ENCODE peak calls at places on chromosomes 5 and 9, in ten cellular contexts. I is HL-60, S is tibial nerve, K is fibroblast of lung, P is gastrocnemius medialis, L is adrenal gland, X is ascending aorta, F is GM23248, C is cardiac muscle cell, W is neuronal stem cell. R is an unnamed sample. For H3K27me3, the result is how much of the 10 kb centered on the place peaks cover.

GRCh38 chr5:171806976-171807823 is 21.6 kb downstream of the SMIM23 start:
- DNase-seq in I (no peak), S (no peak), K (peak), P (no peak), L (no peak), X (no peak), F (peak), C (no peak), W (no peak), R (no peak)

GRCh38 chr5:23274156-23274555 is 233.3 kb upstream of the PRDM9 start:
- DNase-seq in I (no peak), S (no peak), K (no peak), P (no peak), L (no peak), X (no peak), F (no peak), C (no peak), W (no peak), R (no peak)

GRCh38 chr5:160054831-160055230 is 45.9 kb downstream of the TTC1 start:
- DNase-seq in I (no peak), S (no peak), K (no peak), P (no peak), L (no peak), X (no peak), F (peak), C (no peak), W (no peak), R (no peak)

GRCh38 chr5:78495800-78496199 is 135.4 kb downstream of the SCAMP1 start:
- DNase-seq in I (no peak), S (no peak), K (no peak), P (no peak), L (no peak), X (no peak), F (no peak), C (no peak), W (no peak), R (no peak)

GRCh38 chr9:131418143-131419028 is 24.5 kb downstream of the PRRC2B start:
- DNase-seq in I (no peak), S (no peak), K (no peak), P (peak), L (peak), X (no peak), F (peak), C (no peak), W (no peak), R (peak)

GRCh38 chr5:111744455-111744854 is 12.5 kb downstream of the NREP start:
- DNase-seq in I (no peak), S (no peak), K (no peak), P (no peak), L (no peak), X (no peak), F (peak), C (no peak), W (no peak), R (no peak)

GRCh38 chr5:122444411-122444810 is 132.4 kb downstream of the SNCAIP start:
- DNase-seq in I (no peak), S (no peak), K (no peak), P (no peak), L (no peak), X (no peak), F (no peak), C (no peak), W (no peak), R (no peak)

GRCh38 chr5:107218457-107219193 is 452.1 kb downstream of the EFNA5 start:
- DNase-seq in I (peak), S (no peak), K (no peak), P (no peak), L (no peak), X (no peak), F (peak), C (no peak), W (no peak), R (no peak)

GRCh38 chr9:95197692-95198271 is 119.7 kb downstream of the FANCC start:
- DNase-seq in I (no peak), S (no peak), K (peak), P (no peak), L (no peak), X (peak), F (peak), C (no peak), W (no peak), R (no peak)

GRCh38 chr5:55829956-55830355 is 21.2 kb upstream of the IL31RA start:
- DNase-seq in I (no peak), S (no peak), K (no peak), P (no peak), L (no peak), X (no peak), F (no peak), C (no peak), W (no peak), R (no peak)

GRCh38 chr5:1494780-1495524 is 28.8 kb downstream of the LPCAT1 start:
- DNase-seq in I (peak), S (no peak), K (no peak), P (no peak), L (no peak), X (no peak), F (no peak), C (no peak), W (no peak), R (no peak)

GRCh38 chr5:160467555-160468418 is 46.1 kb downstream of the PTTG1 start:
- DNase-seq in I (peak), S (peak), K (peak), P (peak), L (peak), X (peak), F (peak), C (no peak), W (no peak), R (peak)

GRCh38 chr9:133832836-133833235 is 94.7 kb upstream of the SARDH start:
- DNase-seq in I (no peak), S (no peak), K (no peak), P (no peak), L (no peak), X (no peak), F (no peak), C (no peak), W (no peak), R (no peak)

GRCh38 chr5:143428738-143429420 is 25.4 kb upstream of the NR3C1 start:
- DNase-seq in I (no peak), S (no peak), K (no peak), P (no peak), L (no peak), X (no peak), F (no peak), C (no peak), W (no peak), R (no peak)

GRCh38 chr5:122498163-122498562 is 186.1 kb downstream of the SNCAIP start:
- DNase-seq in I (no peak), S (no peak), K (peak), P (no peak), L (no peak), X (no peak), F (peak), C (peak), W (peak), R (no peak)

GRCh38 chr9:36064448-36065037 is 27.8 kb downstream of the RECK start:
- DNase-seq in I (no peak), S (no peak), K (peak), P (no peak), L (no peak), X (no peak), F (peak), C (peak), W (no peak), R (no peak)

GRCh38 chr5:111948517-111948916 is 191.5 kb upstream of the NREP start:
- DNase-seq in I (no peak), S (no peak), K (peak), P (no peak), L (no peak), X (no peak), F (peak), C (no peak), W (no peak), R (no peak)

DNA sequence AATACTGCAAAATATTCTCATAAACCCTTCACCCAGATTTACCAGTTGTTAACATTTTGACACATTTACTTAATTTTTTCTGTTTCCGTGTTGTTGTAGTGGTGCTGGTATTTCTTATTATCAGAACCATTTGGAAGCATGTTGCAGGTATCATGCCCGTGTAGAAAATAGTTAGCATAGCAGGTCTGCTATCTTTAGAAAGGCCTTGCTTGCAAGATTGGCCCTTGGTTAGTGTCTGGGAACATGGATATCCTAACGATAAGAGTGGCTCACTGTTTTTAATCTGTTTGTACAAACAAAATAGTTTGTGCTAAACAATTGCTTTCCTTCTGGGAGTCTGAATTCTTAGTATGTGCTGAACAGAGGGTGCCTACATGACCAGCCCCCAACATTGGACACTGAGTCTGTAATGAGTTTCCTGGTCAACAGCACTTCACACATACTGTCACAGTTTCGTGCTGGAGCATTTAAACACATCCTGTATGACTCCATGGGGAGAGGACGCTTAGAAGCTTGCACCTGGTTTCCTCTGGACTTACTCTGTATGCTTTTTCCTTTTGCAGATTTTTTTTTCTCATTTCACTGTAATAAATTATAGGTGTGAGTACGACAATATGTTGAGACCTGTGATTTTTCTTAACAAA is 66.9 kb downstream of the MAN2A1 start:
- DNase-seq in I (no peak), S (no peak), K (no peak), P (no peak), L (no peak), X (no peak), F (no peak), C (no peak), W (no peak), R (no peak)
- H3K27me3 ChIP-seq in I (under half), S (under half), K (under half), P (under half), L (under half), X (under half), F (under half), C (under half), W (under half), R (under half)

GRCh38 chr5:6455571-6456200 is 7.0 kb downstream of the UBE2QL1 start:
- DNase-seq in I (no peak), S (no peak), K (no peak), P (peak), L (no peak), X (no peak), F (no peak), C (no peak), W (no peak), R (no peak)

GRCh38 chr5:6454628-6455053 is 6.0 kb downstream of the UBE2QL1 start:
- DNase-seq in I (no peak), S (no peak), K (no peak), P (peak), L (no peak), X (peak), F (no peak), C (peak), W (no peak), R (peak)

GRCh38 chr5:6458833-6459232 is 10.2 kb downstream of the UBE2QL1 start:
- DNase-seq in I (no peak), S (no peak), K (no peak), P (no peak), L (no peak), X (no peak), F (no peak), C (no peak), W (no peak), R (no peak)

GRCh38 chr5:6457592-6457991 is 8.9 kb downstream of the UBE2QL1 start:
- DNase-seq in I (no peak), S (no peak), K (no peak), P (no peak), L (no peak), X (no peak), F (no peak), C (no peak), W (no peak), R (no peak)

GRCh38 chr5:6456766-6457370 is 8.2 kb downstream of the UBE2QL1 start:
- DNase-seq in I (no peak), S (no peak), K (no peak), P (no peak), L (no peak), X (no peak), F (no peak), C (no peak), W (no peak), R (no peak)
- H3K27me3 ChIP-seq in I (under half), S (under half), K (under half), P (under half), L (under half), X (under half), F (under half), C (under half), W (under half), R (under half)

GRCh38 chr5:11311731-11312130 is 550.7 kb upstream of the DAP start:
- DNase-seq in I (no peak), S (no peak), K (no peak), P (no peak), L (no peak), X (no peak), F (no peak), C (no peak), W (no peak), R (no peak)
- H3K27me3 ChIP-seq in I (under half), S (under half), K (under half), P (under half), L (under half), X (under half), F (under half), C (under half), W (under half), R (under half)

GRCh38 chr9:75683591-75683990 is 206.9 kb upstream of the PCSK5 start:
- DNase-seq in I (no peak), S (no peak), K (no peak), P (no peak), L (no peak), X (no peak), F (no peak), C (no peak), W (no peak), R (no peak)
- H3K27me3 ChIP-seq in I (under half), S (under half), K (under half), P (under half), L (under half), X (under half), F (under half), C (under half), W (under half), R (under half)

GRCh38 chr9:69442486-69442885 is 117.5 kb downstream of the ENTREP1 start:
- DNase-seq in I (no peak), S (no peak), K (no peak), P (no peak), L (no peak), X (no peak), F (no peak), C (peak), W (no peak), R (no peak)

GRCh38 chr9:69446496-69446895 is 121.5 kb downstream of the ENTREP1 start:
- DNase-seq in I (no peak), S (no peak), K (no peak), P (no peak), L (no peak), X (no peak), F (no peak), C (no peak), W (no peak), R (no peak)

GRCh38 chr9:69444021-69444420 is 119.0 kb downstream of the ENTREP1 start:
- DNase-seq in I (no peak), S (no peak), K (peak), P (no peak), L (no peak), X (no peak), F (peak), C (no peak), W (no peak), R (no peak)

GRCh38 chr9:69444791-69445190 is 119.8 kb downstream of the ENTREP1 start:
- DNase-seq in I (no peak), S (no peak), K (no peak), P (no peak), L (no peak), X (no peak), F (no peak), C (no peak), W (no peak), R (no peak)

GRCh38 chr9:69443178-69443577 is 118.2 kb downstream of the ENTREP1 start:
- DNase-seq in I (no peak), S (no peak), K (no peak), P (no peak), L (no peak), X (no peak), F (no peak), C (no peak), W (no peak), R (no peak)
- H3K27me3 ChIP-seq in I (under half), S (under half), K (under half), P (under half), L (under half), X (under half), F (under half), C (under half), W (under half), R (under half)

DNA sequence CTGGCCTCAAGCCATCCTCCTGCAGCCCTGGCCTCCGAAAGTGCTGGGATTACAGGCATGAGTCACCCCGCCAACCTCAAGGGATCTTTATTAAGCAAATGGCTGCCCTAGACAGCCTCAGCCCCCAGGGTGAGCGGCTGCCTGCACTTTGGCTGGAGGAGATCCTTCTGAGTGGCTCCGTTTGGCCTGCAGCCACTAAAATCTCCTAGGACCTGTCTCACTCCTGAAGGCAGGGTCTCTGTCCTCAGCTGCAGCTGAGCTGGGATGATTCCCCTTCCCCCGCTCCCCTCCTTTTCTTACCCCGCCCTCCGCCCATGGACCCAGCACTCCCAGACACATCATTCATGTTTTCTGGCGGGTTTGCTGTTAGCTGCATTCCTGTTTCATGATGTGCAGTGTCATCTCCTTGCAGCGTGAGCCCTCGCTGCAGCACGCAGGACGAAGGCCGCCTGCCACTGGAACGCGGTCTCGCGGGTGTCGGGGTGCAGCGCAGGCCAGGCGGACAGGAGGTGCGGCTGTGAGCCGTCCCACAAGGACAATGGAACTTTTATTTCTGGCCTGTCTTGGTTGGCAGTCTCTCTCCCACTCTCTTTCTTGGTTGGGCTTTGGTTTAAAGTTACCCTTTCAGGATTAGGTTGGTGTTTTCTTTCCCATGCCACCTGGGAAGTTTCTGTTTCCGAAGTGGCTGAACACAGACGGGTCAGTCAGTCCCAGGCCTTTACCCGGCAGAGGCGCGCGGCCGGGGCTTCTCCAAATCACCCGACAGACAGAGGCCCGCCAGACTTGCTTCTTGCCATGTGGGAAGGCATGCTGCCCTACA is 137.1 kb downstream of the FOXD1 start:
- DNase-seq in I (no peak), S (no peak), K (peak), P (no peak), L (no peak), X (peak), F (peak), C (no peak), W (peak), R (peak)
- H3K27me3 ChIP-seq in I (under half), S (under half), K (under half), P (half or more), L (under half), X (under half), F (under half), C (half or more), W (half or more), R (under half)

GRCh38 chr5:73390989-73391388 is 57.6 kb downstream of the FOXD1 start:
- DNase-seq in I (no peak), S (no peak), K (no peak), P (no peak), L (no peak), X (no peak), F (peak), C (no peak), W (no peak), R (no peak)

GRCh38 chr5:73388371-73388684 is 60.2 kb downstream of the FOXD1 start:
- DNase-seq in I (no peak), S (no peak), K (no peak), P (no peak), L (no peak), X (no peak), F (peak), C (no peak), W (no peak), R (no peak)

GRCh38 chr5:73392775-73393174 is 55.8 kb downstream of the FOXD1 start:
- DNase-seq in I (no peak), S (no peak), K (no peak), P (no peak), L (no peak), X (no peak), F (no peak), C (no peak), W (no peak), R (no peak)

GRCh38 chr5:73393606-73394489 is 54.7 kb downstream of the FOXD1 start:
- DNase-seq in I (no peak), S (no peak), K (no peak), P (no peak), L (no peak), X (no peak), F (no peak), C (no peak), W (no peak), R (no peak)

DNA sequence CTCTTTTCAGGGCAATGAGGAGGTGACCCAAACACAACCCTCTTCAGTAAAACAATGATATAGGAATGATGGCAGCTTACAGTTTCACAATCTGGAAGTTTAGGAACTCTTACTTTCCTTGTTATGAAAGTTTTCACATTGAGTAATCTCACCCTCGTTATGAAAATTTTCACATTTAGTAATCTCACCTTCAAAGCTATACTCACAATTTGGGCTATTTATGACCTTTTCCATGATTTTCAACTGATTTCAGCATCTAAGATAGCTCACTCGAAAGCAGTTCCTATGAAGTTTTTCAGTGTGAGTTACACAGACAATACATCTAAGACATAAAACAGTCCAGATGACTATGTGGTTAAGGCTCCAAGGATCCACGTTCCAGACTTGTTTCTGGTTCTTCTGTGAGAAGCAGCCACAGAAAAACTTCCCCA is 57.1 kb downstream of the FOXD1 start:
- DNase-seq in I (no peak), S (no peak), K (no peak), P (no peak), L (no peak), X (no peak), F (peak), C (no peak), W (no peak), R (no peak)
- H3K27me3 ChIP-seq in I (under half), S (under half), K (under half), P (under half), L (under half), X (under half), F (under half), C (under half), W (under half), R (under half)

DNA sequence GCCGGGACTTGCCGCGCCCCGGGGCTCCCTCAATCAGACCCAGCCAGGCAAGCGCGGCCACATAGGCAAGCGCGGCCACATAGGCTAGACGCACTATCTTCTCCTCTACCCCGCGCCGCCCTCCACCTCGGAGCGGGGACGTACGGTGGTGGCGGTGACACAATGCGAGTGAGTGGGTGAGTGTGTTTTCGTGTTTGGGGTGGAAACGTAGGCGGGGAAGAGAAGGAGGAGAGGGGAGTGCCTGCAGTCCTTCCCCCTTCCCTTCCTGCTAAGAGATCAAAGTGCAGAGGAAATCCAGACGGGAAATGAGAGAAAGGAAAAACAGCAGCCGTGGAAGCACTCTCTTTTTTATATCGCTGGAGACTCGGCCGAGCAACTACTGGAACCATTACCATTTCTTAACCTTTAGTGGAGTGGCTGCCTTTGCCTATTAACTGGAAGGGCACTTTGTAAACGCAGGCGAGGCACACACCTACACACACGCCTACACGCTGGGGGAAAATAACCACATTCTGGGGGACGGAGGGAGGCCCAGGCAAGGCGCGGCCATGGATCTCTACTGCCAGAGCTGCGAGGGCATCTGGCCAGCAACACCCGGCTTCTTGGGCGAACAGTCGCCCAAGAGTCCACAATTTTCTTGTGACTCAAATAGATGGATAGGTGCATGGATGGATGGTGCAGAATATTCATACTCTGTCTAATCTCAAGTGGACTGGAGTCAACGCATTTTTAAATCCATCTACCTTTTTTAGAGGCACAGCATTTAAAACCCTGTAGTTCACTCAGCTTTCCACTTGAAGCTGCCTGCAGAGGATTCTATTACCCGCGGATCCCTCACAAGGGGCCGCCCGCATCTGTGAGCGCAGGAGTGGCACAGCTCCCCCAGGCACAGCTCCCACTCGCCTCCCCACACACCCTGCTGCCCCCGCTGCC is 2.1 kb downstream of the EDIL3 start:
- DNase-seq in I (peak), S (peak), K (peak), P (no peak), L (peak), X (peak), F (peak), C (peak), W (peak), R (peak)
- H3K27me3 ChIP-seq in I (under half), S (under half), K (under half), P (half or more), L (under half), X (under half), F (half or more), C (half or more), W (half or more), R (half or more)